ENCODE peak calls at places on chromosomes 4 and X, in four cellular contexts. One of them, this sample, is unnamed.

GRCh38 chr4:152458801-152459302 is 77.0 kb downstream of the FBXW7 start:
- DNase-seq in Panc1: no peak
- DNase-seq in choroid plexus epithelial cell: peak; percentile 62
- DNase-seq in cardiac muscle cell: peak; percentile 40
- DNase-seq in this sample: no peak

GRCh38 chrX:48540015-48540350 is 469 bp downstream of the TBC1D25 start:
- DNase-seq in Panc1: no peak
- DNase-seq in cardiac muscle cell: peak; percentile 47
- DNase-seq in choroid plexus epithelial cell: peak; percentile 61
- DNase-seq in this sample: no peak

GRCh38 chr4:83618431-83618830 is 82.5 kb downstream of the GPAT3 start:
- DNase-seq in choroid plexus epithelial cell: peak; percentile 81
- DNase-seq in Panc1: no peak
- DNase-seq in cardiac muscle cell: peak; percentile 55
- DNase-seq in this sample: peak; percentile 92

GRCh38 chr4:68872442-68873217 is 56.8 kb downstream of the UGT2B10 start:
- DNase-seq in Panc1: no peak
- DNase-seq in choroid plexus epithelial cell: no peak
- DNase-seq in cardiac muscle cell: no peak
- DNase-seq in this sample: no peak

GRCh38 chr4:169604903-169605331 is 7.5 kb downstream of the NEK1 start:
- DNase-seq in choroid plexus epithelial cell: no peak
- DNase-seq in cardiac muscle cell: no peak
- DNase-seq in Panc1: no peak
- DNase-seq in this sample: no peak

GRCh38 chr4:56261027-56261426 is 126.3 kb downstream of the AASDH start:
- DNase-seq in choroid plexus epithelial cell: no peak
- DNase-seq in Panc1: no peak
- DNase-seq in cardiac muscle cell: no peak
- DNase-seq in this sample: no peak

GRCh38 chrX:116009871-116010710 is 160.5 kb upstream of the AGTR2 start:
- DNase-seq in cardiac muscle cell: no peak
- DNase-seq in choroid plexus epithelial cell: no peak
- DNase-seq in Panc1: no peak
- DNase-seq in this sample: no peak

GRCh38 chr4:48237996-48238645 is 31.5 kb downstream of the TEC start:
- DNase-seq in Panc1: no peak
- DNase-seq in choroid plexus epithelial cell: peak; percentile 78
- DNase-seq in cardiac muscle cell: peak; percentile 62
- DNase-seq in this sample: peak; percentile 40

GRCh38 chrX:153608821-153609220 is 9.9 kb upstream of the CCNQ start:
- DNase-seq in cardiac muscle cell: peak; percentile 18
- DNase-seq in choroid plexus epithelial cell: no peak
- DNase-seq in Panc1: no peak
- DNase-seq in this sample: no peak

GRCh38 chr4:139651282-139652194 is 14.1 kb upstream of the MGST2 start:
- DNase-seq in choroid plexus epithelial cell: peak; percentile 91
- DNase-seq in cardiac muscle cell: peak; percentile 94
- DNase-seq in Panc1: no peak
- DNase-seq in this sample: no peak

GRCh38 chr4:55269470-55269869 is 76.6 kb upstream of the SRD5A3 start:
- DNase-seq in Panc1: no peak
- DNase-seq in cardiac muscle cell: no peak
- DNase-seq in choroid plexus epithelial cell: no peak
- DNase-seq in this sample: no peak

GRCh38 chrX:19627081-19627480 is 111.8 kb upstream of the MAP3K15 start:
- DNase-seq in choroid plexus epithelial cell: no peak
- DNase-seq in cardiac muscle cell: no peak
- DNase-seq in Panc1: no peak
- DNase-seq in this sample: no peak

GRCh38 chrX:37745354-37745753 is 34.5 kb upstream of the CYBB start:
- DNase-seq in cardiac muscle cell: peak; percentile 72
- DNase-seq in choroid plexus epithelial cell: peak; percentile 80
- DNase-seq in Panc1: peak; percentile 18
- DNase-seq in this sample: no peak

GRCh38 chr4:118749347-118749988 is 64.3 kb downstream of the METTL14 start:
- DNase-seq in Panc1: no peak
- DNase-seq in cardiac muscle cell: no peak
- DNase-seq in choroid plexus epithelial cell: no peak
- DNase-seq in this sample: no peak

GRCh38 chr4:3644849-3645627 is 112.8 kb upstream of the LRPAP1 start:
- DNase-seq in cardiac muscle cell: no peak
- DNase-seq in Panc1: no peak
- DNase-seq in choroid plexus epithelial cell: no peak
- DNase-seq in this sample: no peak

DNA sequence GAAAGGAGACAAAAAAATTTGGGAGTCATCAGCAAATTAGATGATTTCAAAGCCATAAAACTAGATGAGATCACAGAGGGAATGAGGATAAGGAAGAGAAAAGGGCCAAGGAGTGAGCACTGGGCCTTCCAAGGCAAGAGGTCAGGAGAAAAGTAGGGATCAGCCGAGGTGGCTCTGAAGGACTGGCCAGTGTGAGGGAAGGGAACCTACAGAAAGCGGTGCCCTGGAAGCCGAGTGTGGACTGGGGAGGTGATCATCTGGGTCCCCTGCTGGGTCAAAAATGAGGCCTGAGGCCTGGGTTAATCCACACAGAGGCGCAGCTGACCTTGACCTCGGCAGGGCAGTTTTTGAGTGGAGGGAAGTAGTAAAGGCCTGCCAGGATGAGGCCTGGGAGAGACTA is 133.8 kb downstream of the SMIM20 start:
- DNase-seq in Panc1: no peak
- DNase-seq in choroid plexus epithelial cell: no peak
- DNase-seq in cardiac muscle cell: no peak
- DNase-seq in this sample: no peak
- H3K4me3 ChIP-seq in Panc1: no peak overlapping the region
- H3K4me3 ChIP-seq in choroid plexus epithelial cell: no peak overlapping the region
- H3K4me3 ChIP-seq in cardiac muscle cell: no peak overlapping the region
- H3K4me3 ChIP-seq in this sample: no peak overlapping the region

GRCh38 chr4:184099033-184099432 is 118.6 kb downstream of the ENPP6 start:
- DNase-seq in cardiac muscle cell: no peak
- DNase-seq in Panc1: no peak
- DNase-seq in choroid plexus epithelial cell: no peak
- DNase-seq in this sample: no peak

GRCh38 chr4:184102488-184102887 is 115.2 kb downstream of the ENPP6 start:
- DNase-seq in cardiac muscle cell: no peak
- DNase-seq in choroid plexus epithelial cell: no peak
- DNase-seq in Panc1: no peak
- DNase-seq in this sample: no peak

GRCh38 chr4:184099541-184099966 is 118.1 kb downstream of the ENPP6 start:
- DNase-seq in choroid plexus epithelial cell: no peak
- DNase-seq in cardiac muscle cell: no peak
- DNase-seq in Panc1: no peak
- DNase-seq in this sample: no peak

GRCh38 chr4:184101711-184102110 is 116.0 kb downstream of the ENPP6 start:
- DNase-seq in choroid plexus epithelial cell: no peak
- DNase-seq in Panc1: no peak
- DNase-seq in cardiac muscle cell: no peak
- DNase-seq in this sample: no peak

GRCh38 chr4:184100297-184100885 is 117.3 kb downstream of the ENPP6 start:
- DNase-seq in cardiac muscle cell: peak; percentile 38
- DNase-seq in Panc1: no peak
- DNase-seq in choroid plexus epithelial cell: peak; percentile 14
- DNase-seq in this sample: no peak
- TF ChIP-seq CTCF in cardiac muscle cell: peak; percentile 73
- TF ChIP-seq CTCF in Panc1: peak; percentile 90
- TF ChIP-seq CTCF in choroid plexus epithelial cell: peak; percentile 69
- TF ChIP-seq CTCF in this sample: peak; percentile 76

DNA sequence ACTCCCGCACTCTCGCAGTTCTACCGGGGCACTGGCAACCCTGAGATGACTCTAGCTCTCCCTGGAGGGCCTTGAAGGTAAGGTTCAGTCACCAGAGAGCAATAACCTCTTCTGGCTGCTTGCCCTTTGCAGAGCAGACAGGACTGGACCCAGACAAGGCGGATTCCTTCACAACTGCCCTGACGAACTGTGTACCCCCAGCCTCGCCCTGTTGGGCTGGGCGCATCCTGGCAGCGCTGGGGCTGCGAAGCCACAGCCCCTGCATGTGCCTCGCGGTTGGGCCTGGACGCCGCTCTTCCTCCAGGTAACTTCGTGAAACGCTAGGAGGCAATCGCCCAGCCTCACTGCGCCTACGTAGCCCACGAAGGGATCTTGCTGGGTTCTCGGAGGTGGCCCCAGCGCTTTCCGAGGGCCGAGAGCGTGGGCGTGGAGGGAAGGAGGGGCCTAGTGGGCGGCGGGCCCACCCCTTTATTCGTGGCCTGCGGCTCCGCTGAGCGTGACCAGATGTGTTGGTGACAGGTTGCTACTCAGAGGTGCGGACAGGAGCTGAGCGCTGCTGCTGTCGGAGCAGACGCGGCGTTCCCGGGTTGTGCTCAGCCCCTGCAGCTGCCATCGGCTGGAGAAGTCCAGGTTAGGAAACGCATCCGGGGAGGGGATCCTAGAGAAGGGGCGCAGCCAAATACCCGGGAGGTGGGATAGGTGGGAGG is 1.9 kb upstream of the MAMLD1 start:
- DNase-seq in Panc1: no peak
- DNase-seq in choroid plexus epithelial cell: peak; percentile 39
- DNase-seq in cardiac muscle cell: no peak
- DNase-seq in this sample: no peak
- H3K4me3 ChIP-seq in Panc1: peak overlapping the region; percentile 51
- H3K4me3 ChIP-seq in choroid plexus epithelial cell: peak overlapping the region; percentile 69
- H3K4me3 ChIP-seq in cardiac muscle cell: no peak overlapping the region
- H3K4me3 ChIP-seq in this sample: peak overlapping the region; percentile 65

DNA sequence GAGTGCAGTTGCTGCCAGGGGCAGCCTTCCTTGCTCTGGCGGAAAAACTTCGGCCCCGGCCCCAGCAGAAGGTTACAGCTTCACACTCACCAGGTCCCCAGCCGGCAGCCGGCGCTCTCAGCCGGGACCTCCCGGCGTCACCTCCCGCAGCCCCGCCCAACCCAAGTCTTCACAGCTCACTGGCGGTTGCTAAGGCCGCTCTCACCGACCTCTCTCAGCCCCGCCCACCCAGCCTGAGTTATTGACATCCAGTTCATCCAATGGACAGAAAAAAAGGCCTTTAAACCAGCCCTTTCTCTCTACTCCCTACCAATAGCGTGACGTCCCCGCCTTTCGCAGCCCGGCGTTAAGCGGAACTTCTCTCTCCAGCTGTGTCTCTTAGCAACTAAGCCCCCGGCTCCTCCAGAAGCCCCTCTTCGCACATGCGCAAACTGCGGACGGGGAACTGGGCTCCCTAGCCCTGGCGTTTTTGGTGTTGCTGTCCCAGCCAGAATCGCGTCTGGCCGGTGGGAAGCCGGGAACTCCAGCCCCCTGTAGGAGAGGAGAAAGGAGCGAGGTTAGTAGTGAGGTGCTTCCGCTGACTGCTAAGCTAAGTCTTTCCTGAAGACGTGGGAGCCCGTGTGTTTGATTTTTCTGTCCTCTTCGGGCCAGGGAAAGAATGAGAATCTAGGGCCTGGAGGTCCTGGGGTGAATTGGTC is at the start of gene BBS12:
- DNase-seq in cardiac muscle cell: peak; percentile 100
- DNase-seq in choroid plexus epithelial cell: peak; percentile 100
- DNase-seq in Panc1: peak; percentile 96
- DNase-seq in this sample: peak; percentile 95
- TF ChIP-seq CTCF in cardiac muscle cell: peak; percentile 58
- TF ChIP-seq CTCF in choroid plexus epithelial cell: peak; percentile 63
- TF ChIP-seq CTCF in Panc1: peak; percentile 68
- TF ChIP-seq CTCF in this sample: peak; percentile 48

DNA sequence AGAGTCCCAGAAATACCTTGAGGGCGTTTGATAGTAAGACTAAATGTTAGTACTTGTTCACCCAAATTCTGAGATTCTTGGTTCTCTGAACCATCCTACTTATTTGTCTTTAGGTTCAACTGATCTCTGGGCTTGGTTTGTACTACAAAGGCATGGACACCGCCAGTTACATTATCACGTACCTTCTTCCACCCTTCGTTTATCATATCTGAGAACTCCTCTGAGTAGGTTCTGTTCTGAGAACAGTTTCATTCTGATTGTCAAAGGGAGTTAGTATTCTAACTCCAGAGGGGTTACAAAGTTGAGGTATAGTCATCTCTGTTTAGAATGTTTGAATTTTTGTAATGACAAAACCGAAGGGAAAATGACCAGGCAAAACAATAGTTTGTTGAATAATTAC is 19.3 kb downstream of the ZFX start:
- DNase-seq in choroid plexus epithelial cell: no peak
- DNase-seq in cardiac muscle cell: no peak
- DNase-seq in Panc1: no peak
- DNase-seq in this sample: no peak
- H3K4me3 ChIP-seq in choroid plexus epithelial cell: no peak overlapping the region
- H3K4me3 ChIP-seq in cardiac muscle cell: no peak overlapping the region
- H3K4me3 ChIP-seq in Panc1: no peak overlapping the region
- H3K4me3 ChIP-seq in this sample: no peak overlapping the region

GRCh38 chrX:108203540-108203939 is 112.0 kb downstream of the ATG4A start:
- DNase-seq in choroid plexus epithelial cell: no peak
- DNase-seq in Panc1: no peak
- DNase-seq in cardiac muscle cell: no peak
- DNase-seq in this sample: no peak

DNA sequence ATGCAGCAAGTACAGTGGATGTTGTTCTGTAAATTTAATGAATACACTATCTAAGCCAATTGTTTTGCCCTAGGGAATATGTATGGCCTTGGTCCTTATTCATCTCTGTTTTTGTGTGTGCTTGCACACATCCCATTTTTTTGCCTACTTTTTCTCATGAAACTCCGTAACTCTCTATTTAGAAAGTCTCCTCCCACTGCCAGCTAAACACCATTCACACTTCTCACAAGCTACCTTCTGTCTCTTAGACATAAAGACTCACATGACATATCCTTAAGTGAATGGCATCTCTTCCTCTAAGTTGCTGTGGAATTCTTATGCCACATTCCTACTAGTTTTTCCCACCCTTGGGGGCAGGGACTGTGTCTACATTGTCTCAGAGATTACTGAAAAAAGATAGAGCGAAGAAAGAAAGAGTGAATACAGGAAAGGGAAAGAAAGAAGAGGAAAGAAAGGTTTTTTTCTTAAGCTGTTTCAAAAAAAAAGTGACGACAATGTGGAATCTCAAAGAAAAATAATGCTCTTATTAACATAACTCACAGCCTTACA is 117.5 kb downstream of the ATG4A start:
- DNase-seq in cardiac muscle cell: no peak
- DNase-seq in choroid plexus epithelial cell: no peak
- DNase-seq in Panc1: no peak
- DNase-seq in this sample: no peak
- TF ChIP-seq CTCF in cardiac muscle cell: no peak
- TF ChIP-seq CTCF in choroid plexus epithelial cell: no peak
- TF ChIP-seq CTCF in Panc1: no peak
- TF ChIP-seq CTCF in this sample: no peak

This sample was measured in epithelial cell of proximal tubule.